ENCODE peak calls at places on chromosomes 5 and 9, in four cellular contexts. One of them, this sample, is unnamed.

GRCh38 chr9:104232781-104233341 is 138.8 kb downstream of the SMC2 start:
- DNase-seq in WERI-Rb-1: no peak
- DNase-seq in RPMI8226: no peak
- DNase-seq in NCI-H1105: no peak
- DNase-seq in this sample: no peak

GRCh38 chr5:172833372-172833690 is 720 bp upstream of the ERGIC1 start:
- DNase-seq in RPMI8226: no peak
- DNase-seq in NCI-H1105: no peak
- DNase-seq in WERI-Rb-1: no peak
- DNase-seq in this sample: no peak

GRCh38 chr5:172065431-172066065 is 59.1 kb upstream of the FBXW11 start:
- DNase-seq in WERI-Rb-1: no peak
- DNase-seq in NCI-H1105: no peak
- DNase-seq in RPMI8226: no peak
- DNase-seq in this sample: no peak

GRCh38 chr9:131405429-131405828 is 11.5 kb downstream of the PRRC2B start:
- DNase-seq in WERI-Rb-1: no peak
- DNase-seq in NCI-H1105: no peak
- DNase-seq in RPMI8226: no peak
- DNase-seq in this sample: no peak

GRCh38 chr5:161625673-161626072 is 59.8 kb upstream of the GABRA6 start:
- DNase-seq in NCI-H1105: no peak
- DNase-seq in RPMI8226: no peak
- DNase-seq in WERI-Rb-1: no peak
- DNase-seq in this sample: no peak

GRCh38 chr9:84990416-84990815 is 320.9 kb downstream of the NTRK2 start:
- DNase-seq in RPMI8226: no peak
- DNase-seq in WERI-Rb-1: no peak
- DNase-seq in NCI-H1105: no peak
- DNase-seq in this sample: no peak

GRCh38 chr9:110141118-110141797 is 66.7 kb downstream of the C9orf152 start:
- DNase-seq in NCI-H1105: no peak
- DNase-seq in RPMI8226: no peak
- DNase-seq in WERI-Rb-1: no peak
- DNase-seq in this sample: no peak

GRCh38 chr5:132228241-132229035 is 785 bp upstream of the P4HA2 start:
- DNase-seq in NCI-H1105: no peak
- DNase-seq in WERI-Rb-1: peak
- DNase-seq in RPMI8226: no peak
- DNase-seq in this sample: no peak

GRCh38 chr5:124745367-124746251 is 830 bp downstream of the ZNF608 start:
- DNase-seq in WERI-Rb-1: peak
- DNase-seq in RPMI8226: no peak
- DNase-seq in NCI-H1105: no peak
- DNase-seq in this sample: no peak

GRCh38 chr9:107999011-107999410 is 509.4 kb upstream of the KLF4 start:
- DNase-seq in WERI-Rb-1: no peak
- DNase-seq in NCI-H1105: peak
- DNase-seq in RPMI8226: no peak
- DNase-seq in this sample: no peak

GRCh38 chr9:2231831-2232230 is 216.7 kb downstream of the SMARCA2 start:
- DNase-seq in WERI-Rb-1: no peak
- DNase-seq in RPMI8226: no peak
- DNase-seq in NCI-H1105: no peak
- DNase-seq in this sample: peak

GRCh38 chr9:11158063-11158462 is 545.3 kb upstream of the PTPRD start:
- DNase-seq in NCI-H1105: no peak
- DNase-seq in WERI-Rb-1: no peak
- DNase-seq in RPMI8226: no peak
- DNase-seq in this sample: no peak

GRCh38 chr9:92808726-92809451 is 44.3 kb upstream of the BICD2 start:
- DNase-seq in NCI-H1105: peak
- DNase-seq in RPMI8226: peak
- DNase-seq in WERI-Rb-1: peak
- DNase-seq in this sample: no peak

GRCh38 chr5:45279109-45279508 is 417.1 kb downstream of the HCN1 start:
- DNase-seq in RPMI8226: no peak
- DNase-seq in NCI-H1105: no peak
- DNase-seq in WERI-Rb-1: no peak
- DNase-seq in this sample: no peak

GRCh38 chr5:135360278-135361274 is 38.5 kb downstream of the MACROH2A1 start:
- DNase-seq in NCI-H1105: no peak
- DNase-seq in WERI-Rb-1: no peak
- DNase-seq in RPMI8226: no peak
- DNase-seq in this sample: no peak

GRCh38 chr5:85549229-85549628 is 1068.5 kb upstream of the COX7C start:
- DNase-seq in RPMI8226: no peak
- DNase-seq in WERI-Rb-1: no peak
- DNase-seq in NCI-H1105: no peak
- DNase-seq in this sample: no peak

GRCh38 chr5:95162231-95162992 is 122.5 kb downstream of the MCTP1 start:
- DNase-seq in NCI-H1105: no peak
- DNase-seq in RPMI8226: no peak
- DNase-seq in WERI-Rb-1: no peak
- DNase-seq in this sample: no peak

GRCh38 chr5:132064140-132064539 is 3.7 kb downstream of the IL3 start:
- DNase-seq in NCI-H1105: no peak
- DNase-seq in RPMI8226: no peak
- DNase-seq in WERI-Rb-1: no peak
- DNase-seq in this sample: no peak

GRCh38 chr5:96048763-96049162 is 87.1 kb upstream of the ELL2 start:
- DNase-seq in WERI-Rb-1: no peak
- DNase-seq in RPMI8226: no peak
- DNase-seq in NCI-H1105: no peak
- DNase-seq in this sample: no peak

GRCh38 chr5:1730487-1730847 is 69.2 kb downstream of the MRPL36 start:
- DNase-seq in NCI-H1105: no peak
- DNase-seq in RPMI8226: no peak
- DNase-seq in WERI-Rb-1: peak
- DNase-seq in this sample: no peak

GRCh38 chr5:5039918-5040317 is 100.2 kb upstream of the ADAMTS16 start:
- DNase-seq in RPMI8226: no peak
- DNase-seq in NCI-H1105: no peak
- DNase-seq in WERI-Rb-1: no peak
- DNase-seq in this sample: no peak

GRCh38 chr9:135087489-135087791 is at the start of gene OLFM1:
- DNase-seq in NCI-H1105: peak
- DNase-seq in RPMI8226: peak
- DNase-seq in WERI-Rb-1: peak
- DNase-seq in this sample: no peak

GRCh38 chr9:6068983-6069382 is 53.6 kb upstream of the RANBP6 start:
- DNase-seq in WERI-Rb-1: no peak
- DNase-seq in RPMI8226: peak
- DNase-seq in NCI-H1105: no peak
- DNase-seq in this sample: peak

GRCh38 chr5:16179511-16179935 is at the start of gene MARCHF11:
- DNase-seq in RPMI8226: no peak
- DNase-seq in NCI-H1105: peak
- DNase-seq in WERI-Rb-1: peak
- DNase-seq in this sample: no peak

GRCh38 chr5:134647750-134648424 is 698 bp upstream of the SEC24A start:
- DNase-seq in WERI-Rb-1: no peak
- DNase-seq in NCI-H1105: no peak
- DNase-seq in RPMI8226: peak
- DNase-seq in this sample: peak

GRCh38 chr9:96418920-96419690 is 935 bp upstream of the ZNF367 start:
- DNase-seq in NCI-H1105: peak
- DNase-seq in WERI-Rb-1: peak
- DNase-seq in RPMI8226: peak
- DNase-seq in this sample: peak

GRCh38 chr9:29349050-29349449 is 1775.8 kb upstream of the C9orf72 start:
- DNase-seq in WERI-Rb-1: no peak
- DNase-seq in NCI-H1105: no peak
- DNase-seq in RPMI8226: no peak
- DNase-seq in this sample: no peak

GRCh38 chr5:100668511-100668910 is 133.3 kb downstream of the FAM174A start:
- DNase-seq in NCI-H1105: no peak
- DNase-seq in RPMI8226: no peak
- DNase-seq in WERI-Rb-1: no peak
- DNase-seq in this sample: no peak

GRCh38 chr5:8683528-8683927 is 814.6 kb downstream of the MTRR start:
- DNase-seq in NCI-H1105: peak
- DNase-seq in RPMI8226: no peak
- DNase-seq in WERI-Rb-1: no peak
- DNase-seq in this sample: no peak

GRCh38 chr9:102479191-102479590 is 515.9 kb upstream of the CYLC2 start:
- DNase-seq in WERI-Rb-1: no peak
- DNase-seq in RPMI8226: no peak
- DNase-seq in NCI-H1105: no peak
- DNase-seq in this sample: no peak

GRCh38 chr5:1838013-1838412 is 36.8 kb downstream of the NDUFS6 start:
- DNase-seq in RPMI8226: no peak
- DNase-seq in WERI-Rb-1: no peak
- DNase-seq in NCI-H1105: no peak
- DNase-seq in this sample: no peak